ENCODE peak calls at places on chromosomes 16 and 17, in five cellular contexts. T is kidney tubule cell; J is HCT116; C is EL; R is naive thymus-derived CD8-positive, alpha-beta T cell. A is an unnamed sample.

GRCh38 chr17:6924121-6924676 is 71.7 kb upstream of the ALOX12 start:
- DNase-seq in T (no peak), J (no peak), C (no peak), R (peak; percentile 22), A (no peak)

GRCh38 chr17:61786088-61786487 is 77.2 kb downstream of the BRIP1 start:
- DNase-seq in T (peak; percentile 4), J (no peak), C (no peak), R (no peak), A (no peak)

GRCh38 chr16:81443688-81444447 is 740 bp upstream of the CMIP start:
- DNase-seq in T (no peak), J (no peak), C (no peak), R (no peak), A (no peak)

GRCh38 chr17:82055023-82055964 is 3.6 kb downstream of the GPS1 start:
- DNase-seq in T (no peak), J (no peak), C (no peak), R (no peak), A (no peak)

GRCh38 chr17:74123350-74123749 is 80.1 kb upstream of the RPL38 start:
- DNase-seq in T (peak; percentile 40), J (no peak), C (no peak), R (no peak), A (no peak)

GRCh38 chr16:12257926-12258561 is 281.5 kb downstream of the SNX29 start:
- DNase-seq in T (no peak), J (no peak), C (no peak), R (no peak), A (peak; percentile 95)

GRCh38 chr17:1108810-1109605 is 70.8 kb downstream of the ABR start:
- DNase-seq in T (peak; percentile 63), J (no peak), C (peak; percentile 64), R (peak; percentile 52), A (no peak)

GRCh38 chr17:63838586-63839184 is 3.8 kb downstream of the SMARCD2 start:
- DNase-seq in T (no peak), J (no peak), C (no peak), R (no peak), A (no peak)

GRCh38 chr16:74225278-74225677 is 71.3 kb upstream of the PSMD7 start:
- DNase-seq in T (no peak), J (no peak), C (no peak), R (no peak), A (no peak)

GRCh38 chr17:81684442-81684911 is 666 bp downstream of the HGS start:
- DNase-seq in T (no peak), J (no peak), C (no peak), R (no peak), A (no peak)

GRCh38 chr17:60303406-60304099 is 88.4 kb downstream of the USP32 start:
- DNase-seq in T (no peak), J (no peak), C (no peak), R (no peak), A (no peak)

GRCh38 chr17:72296456-72296855 is 175.6 kb downstream of the SOX9 start:
- DNase-seq in T (no peak), J (no peak), C (peak; percentile 15), R (no peak), A (no peak)

GRCh38 chr16:3819741-3820724 is 60.5 kb downstream of the CREBBP start:
- DNase-seq in T (peak; percentile 92), J (peak; percentile 27), C (peak; percentile 95), R (peak; percentile 36), A (no peak)

GRCh38 chr17:82836823-82837357 is 2.9 kb downstream of the ZNF750 start:
- DNase-seq in T (no peak), J (no peak), C (no peak), R (no peak), A (peak; percentile 7)